ENCODE peak calls at places on chromosomes 4 and X, in four cellular contexts. E is naive thymus-derived CD8-positive, alpha-beta T cell; C is neural progenitor cell; D is upper lobe of left lung. Y is an unnamed sample.

GRCh38 chr4:68803013-68803412 is 12.8 kb upstream of the UGT2B10 start:
- DNase-seq in E (no peak), C (no peak), D (no peak), Y (no peak)

GRCh38 chr4:140246216-140246615 is 92.2 kb upstream of the MAML3 start:
- DNase-seq in E (no peak), C (no peak), D (no peak), Y (no peak)

GRCh38 chr4:98950925-98951324 is 22.0 kb upstream of the EIF4E start:
- DNase-seq in E (no peak), C (no peak), D (no peak), Y (no peak)

GRCh38 chr4:152996672-152997071 is 60.5 kb downstream of the FHDC1 start:
- DNase-seq in E (no peak), C (no peak), D (no peak), Y (no peak)

GRCh38 chrX:129000018-129000417 is 523.3 kb downstream of the SMARCA1 start:
- DNase-seq in E (no peak), C (no peak), D (no peak), Y (no peak)

GRCh38 chrX:153245288-153245731 is 66.2 kb downstream of the MAGEA1 start:
- DNase-seq in E (peak; percentile 2), C (peak; percentile 74), D (no peak), Y (no peak)

GRCh38 chr4:22573198-22573597 is 57.3 kb upstream of the ADGRA3 start:
- DNase-seq in E (no peak), C (no peak), D (no peak), Y (no peak)

GRCh38 chr4:54005475-54005874 is 58.9 kb downstream of the CHIC2 start:
- DNase-seq in E (no peak), C (no peak), D (no peak), Y (no peak)

GRCh38 chr4:102469806-102470205 is 31.4 kb upstream of the NFKB1 start:
- DNase-seq in E (peak; percentile 49), C (no peak), D (no peak), Y (no peak)

GRCh38 chr4:168408620-168409019 is 71.7 kb downstream of the DDX60L start:
- DNase-seq in E (no peak), C (peak; percentile 37), D (no peak), Y (no peak)

GRCh38 chr4:69523385-69524132 is 27.9 kb upstream of the UGT2B4 start:
- DNase-seq in E (no peak), C (no peak), D (no peak), Y (no peak)

GRCh38 chr4:176789955-176790354 is 2.8 kb downstream of the VEGFC start:
- DNase-seq in E (no peak), C (peak; percentile 46), D (no peak), Y (no peak)

GRCh38 chr4:20589436-20589835 is 110.8 kb upstream of the PACRGL start:
- DNase-seq in E (no peak), C (peak; percentile 7), D (no peak), Y (no peak)

GRCh38 chrX:119147486-119147885 is 19.9 kb upstream of the KIAA1210 start:
- DNase-seq in E (no peak), C (no peak), D (no peak), Y (no peak)

GRCh38 chr4:6471303-6472007 is 959 bp downstream of the PPP2R2C start:
- DNase-seq in E (no peak), C (peak; percentile 34), D (no peak), Y (peak; percentile 78)

GRCh38 chr4:7897811-7898210 is 41.9 kb downstream of the AFAP1 start:
- DNase-seq in E (no peak), C (no peak), D (no peak), Y (no peak)

GRCh38 chrX:53483838-53484420 is 49.8 kb upstream of the HSD17B10 start:
- DNase-seq in E (no peak), C (no peak), D (no peak), Y (no peak)

GRCh38 chr4:152382057-152382785 is 153.7 kb downstream of the FBXW7 start:
- DNase-seq in E (peak; percentile 42), C (no peak), D (no peak), Y (no peak)

GRCh38 chr4:8215001-8215427 is 15.9 kb downstream of the SH3TC1 start:
- DNase-seq in E (no peak), C (no peak), D (no peak), Y (no peak)

GRCh38 chrX:119398587-119398973 is 556 bp upstream of the SLC25A43 start:
- DNase-seq in E (no peak), C (no peak), D (no peak), Y (no peak)

GRCh38 chrX:47649302-47649701 is 1.1 kb downstream of the ELK1 start:
- DNase-seq in E (no peak), C (no peak), D (no peak), Y (no peak)

GRCh38 chrX:47723689-47724088 is 64.7 kb upstream of the UXT start:
- DNase-seq in E (no peak), C (peak; percentile 15), D (no peak), Y (no peak)

GRCh38 chr4:17492876-17493275 is 19.0 kb downstream of the QDPR start:
- DNase-seq in E (no peak), C (no peak), D (no peak), Y (no peak)

GRCh38 chr4:148444296-148445070 is 2.3 kb upstream of the NR3C2 start:
- DNase-seq in E (peak; percentile 74), C (peak; percentile 70), D (peak; percentile 91), Y (peak; percentile 69)

GRCh38 chr4:93237526-93237925 is 591.0 kb upstream of the ATOH1 start:
- DNase-seq in E (no peak), C (no peak), D (no peak), Y (no peak)

GRCh38 chr4:16461362-16461761 is 235.1 kb upstream of the TAPT1 start:
- DNase-seq in E (no peak), C (no peak), D (no peak), Y (no peak)

GRCh38 chr4:61877893-61878292 is 677.8 kb downstream of the ADGRL3 start:
- DNase-seq in E (no peak), C (no peak), D (no peak), Y (no peak)

GRCh38 chr4:182380701-182381295 is 137.6 kb downstream of the TENM3 start:
- DNase-seq in E (no peak), C (no peak), D (no peak), Y (no peak)

GRCh38 chrX:22404297-22404696 is 131.6 kb downstream of the CBLL2 start:
- DNase-seq in E (no peak), C (no peak), D (no peak), Y (no peak)

GRCh38 chr4:30753316-30753715 is 33.1 kb downstream of the PCDH7 start:
- DNase-seq in E (no peak), C (no peak), D (no peak), Y (no peak)

GRCh38 chr4:187268940-187269339 is 545.3 kb upstream of the FAT1 start:
- DNase-seq in E (no peak), C (no peak), D (no peak), Y (no peak)

GRCh38 chrX:144616317-144616716 is 631.0 kb upstream of the SPANXN1 start:
- DNase-seq in E (no peak), C (no peak), D (no peak), Y (no peak)

GRCh38 chr4:176063718-176064117 is 1.9 kb upstream of the WDR17 start:
- DNase-seq in E (no peak), C (no peak), D (peak; percentile 18), Y (no peak)

Y was measured in suprapubic skin.